ENCODE peak calls at places on chromosomes 1 and 21, in seven cellular contexts. One of them, this sample, is unnamed.

GRCh38 chr1:82387070-82387366 is 586.3 kb downstream of the ADGRL2 start:
- DNase-seq in psoas muscle: no peak
- DNase-seq in cardiac muscle cell: no peak
- DNase-seq in CD8-positive, alpha-beta memory T cell: no peak
- DNase-seq in K562: no peak
- DNase-seq in gastrocnemius medialis: no peak
- DNase-seq in A549: no peak
- DNase-seq in this sample: no peak

GRCh38 chr1:17140279-17140678 is 21.0 kb upstream of the PADI2 start:
- DNase-seq in psoas muscle: no peak
- DNase-seq in cardiac muscle cell: no peak
- DNase-seq in CD8-positive, alpha-beta memory T cell: no peak
- DNase-seq in K562: no peak
- DNase-seq in gastrocnemius medialis: no peak
- DNase-seq in A549: no peak
- DNase-seq in this sample: no peak

GRCh38 chr1:183255073-183255472 is 69.0 kb downstream of the LAMC2 start:
- DNase-seq in psoas muscle: no peak
- DNase-seq in cardiac muscle cell: no peak
- DNase-seq in CD8-positive, alpha-beta memory T cell: no peak
- DNase-seq in K562: no peak
- DNase-seq in gastrocnemius medialis: no peak
- DNase-seq in A549: no peak
- DNase-seq in this sample: no peak

GRCh38 chr1:1013922-1014617 is 773 bp downstream of the ISG15 start:
- DNase-seq in psoas muscle: peak; percentile 60
- DNase-seq in cardiac muscle cell: no peak
- DNase-seq in CD8-positive, alpha-beta memory T cell: peak; percentile 61
- DNase-seq in K562: no peak
- DNase-seq in gastrocnemius medialis: no peak
- DNase-seq in A549: no peak
- DNase-seq in this sample: no peak

GRCh38 chr1:115879977-115880376 is 39.1 kb upstream of the NHLH2 start:
- DNase-seq in psoas muscle: no peak
- DNase-seq in cardiac muscle cell: no peak
- DNase-seq in CD8-positive, alpha-beta memory T cell: no peak
- DNase-seq in K562: peak; percentile 20
- DNase-seq in gastrocnemius medialis: no peak
- DNase-seq in A549: no peak
- DNase-seq in this sample: no peak

GRCh38 chr1:210626341-210626740 is 297.6 kb downstream of the HHAT start:
- DNase-seq in psoas muscle: no peak
- DNase-seq in cardiac muscle cell: no peak
- DNase-seq in CD8-positive, alpha-beta memory T cell: no peak
- DNase-seq in K562: no peak
- DNase-seq in gastrocnemius medialis: no peak
- DNase-seq in A549: no peak
- DNase-seq in this sample: no peak

GRCh38 chr1:76998582-76999189 is 131.4 kb downstream of the ST6GALNAC5 start:
- DNase-seq in psoas muscle: no peak
- DNase-seq in cardiac muscle cell: no peak
- DNase-seq in CD8-positive, alpha-beta memory T cell: no peak
- DNase-seq in K562: no peak
- DNase-seq in gastrocnemius medialis: no peak
- DNase-seq in A549: peak; percentile 36
- DNase-seq in this sample: no peak

GRCh38 chr1:36542962-36543515 is 60.3 kb upstream of the CSF3R start:
- DNase-seq in psoas muscle: no peak
- DNase-seq in cardiac muscle cell: peak; percentile 34
- DNase-seq in CD8-positive, alpha-beta memory T cell: no peak
- DNase-seq in K562: peak; percentile 45
- DNase-seq in gastrocnemius medialis: no peak
- DNase-seq in A549: no peak
- DNase-seq in this sample: no peak

GRCh38 chr1:196608401-196609113 is at the start of gene KCNT2:
- DNase-seq in psoas muscle: peak; percentile 78
- DNase-seq in cardiac muscle cell: peak; percentile 96
- DNase-seq in CD8-positive, alpha-beta memory T cell: no peak
- DNase-seq in K562: peak; percentile 38
- DNase-seq in gastrocnemius medialis: peak; percentile 8
- DNase-seq in A549: peak; percentile 59
- DNase-seq in this sample: peak; percentile 93

GRCh38 chr1:100299521-100300222 is 33.7 kb downstream of the RTCA start:
- DNase-seq in psoas muscle: no peak
- DNase-seq in cardiac muscle cell: no peak
- DNase-seq in CD8-positive, alpha-beta memory T cell: no peak
- DNase-seq in K562: no peak
- DNase-seq in gastrocnemius medialis: no peak
- DNase-seq in A549: no peak
- DNase-seq in this sample: no peak

GRCh38 chr1:211580303-211580687 is 1.3 kb upstream of the SLC30A1 start:
- DNase-seq in psoas muscle: no peak
- DNase-seq in cardiac muscle cell: no peak
- DNase-seq in CD8-positive, alpha-beta memory T cell: no peak
- DNase-seq in K562: no peak
- DNase-seq in gastrocnemius medialis: no peak
- DNase-seq in A549: no peak
- DNase-seq in this sample: no peak

GRCh38 chr1:115507256-115507589 is 134.5 kb upstream of the VANGL1 start:
- DNase-seq in psoas muscle: no peak
- DNase-seq in cardiac muscle cell: peak; percentile 56
- DNase-seq in CD8-positive, alpha-beta memory T cell: no peak
- DNase-seq in K562: peak; percentile 23
- DNase-seq in gastrocnemius medialis: no peak
- DNase-seq in A549: peak; percentile 28
- DNase-seq in this sample: peak; percentile 22

GRCh38 chr21:15192243-15192642 is 127.4 kb upstream of the NRIP1 start:
- DNase-seq in psoas muscle: no peak
- DNase-seq in cardiac muscle cell: no peak
- DNase-seq in CD8-positive, alpha-beta memory T cell: no peak
- DNase-seq in K562: no peak
- DNase-seq in gastrocnemius medialis: peak; percentile 17
- DNase-seq in A549: peak; percentile 71
- DNase-seq in this sample: no peak

GRCh38 chr1:184289825-184290550 is 96.8 kb upstream of the C1orf21 start:
- DNase-seq in psoas muscle: no peak
- DNase-seq in cardiac muscle cell: no peak
- DNase-seq in CD8-positive, alpha-beta memory T cell: no peak
- DNase-seq in K562: peak; percentile 8
- DNase-seq in gastrocnemius medialis: no peak
- DNase-seq in A549: peak; percentile 54
- DNase-seq in this sample: no peak

GRCh38 chr1:160108888-160109662 is 6.5 kb upstream of the ATP1A2 start:
- DNase-seq in psoas muscle: no peak
- DNase-seq in cardiac muscle cell: peak; percentile 63
- DNase-seq in CD8-positive, alpha-beta memory T cell: no peak
- DNase-seq in K562: peak; percentile 65
- DNase-seq in gastrocnemius medialis: no peak
- DNase-seq in A549: peak; percentile 80
- DNase-seq in this sample: no peak

GRCh38 chr1:13764533-13764932 is 64.5 kb downstream of the PRDM2 start:
- DNase-seq in psoas muscle: no peak
- DNase-seq in cardiac muscle cell: no peak
- DNase-seq in CD8-positive, alpha-beta memory T cell: no peak
- DNase-seq in K562: no peak
- DNase-seq in gastrocnemius medialis: no peak
- DNase-seq in A549: no peak
- DNase-seq in this sample: no peak

GRCh38 chr1:13761883-13762282 is 61.9 kb downstream of the PRDM2 start:
- DNase-seq in psoas muscle: no peak
- DNase-seq in cardiac muscle cell: no peak
- DNase-seq in CD8-positive, alpha-beta memory T cell: no peak
- DNase-seq in K562: no peak
- DNase-seq in gastrocnemius medialis: no peak
- DNase-seq in A549: no peak
- DNase-seq in this sample: no peak

GRCh38 chr1:13762642-13763041 is 62.7 kb downstream of the PRDM2 start:
- DNase-seq in psoas muscle: no peak
- DNase-seq in cardiac muscle cell: no peak
- DNase-seq in CD8-positive, alpha-beta memory T cell: no peak
- DNase-seq in K562: no peak
- DNase-seq in gastrocnemius medialis: no peak
- DNase-seq in A549: no peak
- DNase-seq in this sample: no peak

GRCh38 chr1:13763991-13764390 is 64.0 kb downstream of the PRDM2 start:
- DNase-seq in psoas muscle: no peak
- DNase-seq in cardiac muscle cell: no peak
- DNase-seq in CD8-positive, alpha-beta memory T cell: peak; percentile 54
- DNase-seq in K562: no peak
- DNase-seq in gastrocnemius medialis: no peak
- DNase-seq in A549: no peak
- DNase-seq in this sample: no peak

DNA sequence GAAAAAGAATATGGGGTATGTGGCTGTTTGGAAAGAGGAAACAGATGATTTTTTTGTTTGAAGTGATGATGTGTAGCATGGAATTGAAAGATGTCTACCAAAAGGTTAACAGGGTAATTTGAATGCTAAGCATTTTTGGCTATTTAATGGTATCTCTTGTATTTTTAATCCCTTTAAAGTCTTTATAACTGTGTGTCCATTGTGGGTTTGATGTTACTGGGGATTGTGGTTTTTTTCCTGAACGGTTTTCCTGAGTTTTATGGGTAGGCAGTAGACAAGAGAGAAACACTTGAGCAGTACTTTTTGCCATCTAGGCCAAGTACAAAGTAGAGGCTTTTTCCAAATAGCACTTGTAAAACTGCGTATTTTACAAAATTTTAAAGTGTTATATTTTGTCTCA is 63.3 kb downstream of the PRDM2 start:
- DNase-seq in psoas muscle: no peak
- DNase-seq in cardiac muscle cell: no peak
- DNase-seq in CD8-positive, alpha-beta memory T cell: no peak
- DNase-seq in K562: no peak
- DNase-seq in gastrocnemius medialis: no peak
- DNase-seq in A549: no peak
- DNase-seq in this sample: no peak
- H3K4me1 ChIP-seq in psoas muscle: peaks cover 75% of the 10 kb centered on the region
- H3K4me1 ChIP-seq in cardiac muscle cell: peaks cover 16% of the 10 kb centered on the region
- H3K4me1 ChIP-seq in CD8-positive, alpha-beta memory T cell: peaks cover 71% of the 10 kb centered on the region
- H3K4me1 ChIP-seq in K562: peaks cover 18% of the 10 kb centered on the region
- H3K4me1 ChIP-seq in gastrocnemius medialis: peaks cover 74% of the 10 kb centered on the region
- H3K4me1 ChIP-seq in A549: peaks cover 25% of the 10 kb centered on the region
- H3K4me1 ChIP-seq in this sample: peaks cover 17% of the 10 kb centered on the region

GRCh38 chr21:45387506-45387905 is 17.5 kb upstream of the COL18A1 start:
- DNase-seq in psoas muscle: peak; percentile 35
- DNase-seq in cardiac muscle cell: no peak
- DNase-seq in CD8-positive, alpha-beta memory T cell: peak; percentile 9
- DNase-seq in K562: no peak
- DNase-seq in gastrocnemius medialis: no peak
- DNase-seq in A549: no peak
- DNase-seq in this sample: peak; percentile 26

GRCh38 chr21:45384656-45385548 is 20.1 kb upstream of the COL18A1 start:
- DNase-seq in psoas muscle: peak; percentile 42
- DNase-seq in cardiac muscle cell: no peak
- DNase-seq in CD8-positive, alpha-beta memory T cell: peak; percentile 21
- DNase-seq in K562: no peak
- DNase-seq in gastrocnemius medialis: no peak
- DNase-seq in A549: no peak
- DNase-seq in this sample: peak; percentile 19

GRCh38 chr21:45386728-45387371 is 18.1 kb upstream of the COL18A1 start:
- DNase-seq in psoas muscle: peak; percentile 71
- DNase-seq in cardiac muscle cell: no peak
- DNase-seq in CD8-positive, alpha-beta memory T cell: peak; percentile 15
- DNase-seq in K562: peak; percentile 53
- DNase-seq in gastrocnemius medialis: peak; percentile 37
- DNase-seq in A549: peak; percentile 45
- DNase-seq in this sample: peak; percentile 78

GRCh38 chr21:45385549-45386050 is 19.4 kb upstream of the COL18A1 start:
- DNase-seq in psoas muscle: peak; percentile 34
- DNase-seq in cardiac muscle cell: no peak
- DNase-seq in CD8-positive, alpha-beta memory T cell: peak; percentile 31
- DNase-seq in K562: no peak
- DNase-seq in gastrocnemius medialis: no peak
- DNase-seq in A549: no peak
- DNase-seq in this sample: peak; percentile 51

DNA sequence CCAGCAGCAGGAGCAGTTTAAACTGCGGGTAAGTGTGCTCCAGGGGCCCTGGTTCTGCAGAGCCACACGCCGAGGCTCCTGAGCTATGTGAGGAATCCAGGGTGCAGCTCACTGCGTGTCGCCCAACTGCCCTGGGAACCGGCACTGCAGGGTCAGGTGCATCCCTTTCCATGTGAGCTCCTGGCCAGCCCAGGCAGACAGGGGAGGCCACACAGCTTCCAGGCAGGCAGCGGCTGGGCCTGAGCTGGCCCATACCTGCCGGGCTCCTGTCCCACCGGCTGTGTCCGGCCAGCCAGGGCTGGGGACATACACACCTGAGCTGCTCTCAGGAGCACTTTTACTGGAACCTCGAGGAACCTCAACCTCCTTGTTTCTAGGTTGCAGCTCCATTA is 18.6 kb upstream of the COL18A1 start:
- DNase-seq in psoas muscle: peak; percentile 32
- DNase-seq in cardiac muscle cell: no peak
- DNase-seq in CD8-positive, alpha-beta memory T cell: peak; percentile 33
- DNase-seq in K562: no peak
- DNase-seq in gastrocnemius medialis: no peak
- DNase-seq in A549: no peak
- DNase-seq in this sample: peak; percentile 41
- H3K4me3 ChIP-seq in psoas muscle: no peak overlapping the region
- H3K4me3 ChIP-seq in cardiac muscle cell: no peak overlapping the region
- H3K4me3 ChIP-seq in CD8-positive, alpha-beta memory T cell: no peak overlapping the region
- H3K4me3 ChIP-seq in K562: no peak overlapping the region
- H3K4me3 ChIP-seq in gastrocnemius medialis: no peak overlapping the region
- H3K4me3 ChIP-seq in A549: no peak overlapping the region
- H3K4me3 ChIP-seq in this sample: no peak overlapping the region

GRCh38 chr1:234725177-234726132 is 115.5 kb upstream of the IRF2BP2 start:
- DNase-seq in psoas muscle: no peak
- DNase-seq in cardiac muscle cell: no peak
- DNase-seq in CD8-positive, alpha-beta memory T cell: peak; percentile 56
- DNase-seq in K562: peak; percentile 79
- DNase-seq in gastrocnemius medialis: no peak
- DNase-seq in A549: no peak
- DNase-seq in this sample: peak; percentile 59
- H3K4me1 ChIP-seq in psoas muscle: peaks cover 64% of the 10 kb centered on the region
- H3K4me1 ChIP-seq in cardiac muscle cell: peaks cover 69% of the 10 kb centered on the region
- H3K4me1 ChIP-seq in CD8-positive, alpha-beta memory T cell: peaks cover 70% of the 10 kb centered on the region
- H3K4me1 ChIP-seq in K562: peaks cover 91% of the 10 kb centered on the region
- H3K4me1 ChIP-seq in gastrocnemius medialis: peaks cover 78% of the 10 kb centered on the region
- H3K4me1 ChIP-seq in A549: peaks cover 62% of the 10 kb centered on the region
- H3K4me1 ChIP-seq in this sample: peaks cover 39% of the 10 kb centered on the region

DNA sequence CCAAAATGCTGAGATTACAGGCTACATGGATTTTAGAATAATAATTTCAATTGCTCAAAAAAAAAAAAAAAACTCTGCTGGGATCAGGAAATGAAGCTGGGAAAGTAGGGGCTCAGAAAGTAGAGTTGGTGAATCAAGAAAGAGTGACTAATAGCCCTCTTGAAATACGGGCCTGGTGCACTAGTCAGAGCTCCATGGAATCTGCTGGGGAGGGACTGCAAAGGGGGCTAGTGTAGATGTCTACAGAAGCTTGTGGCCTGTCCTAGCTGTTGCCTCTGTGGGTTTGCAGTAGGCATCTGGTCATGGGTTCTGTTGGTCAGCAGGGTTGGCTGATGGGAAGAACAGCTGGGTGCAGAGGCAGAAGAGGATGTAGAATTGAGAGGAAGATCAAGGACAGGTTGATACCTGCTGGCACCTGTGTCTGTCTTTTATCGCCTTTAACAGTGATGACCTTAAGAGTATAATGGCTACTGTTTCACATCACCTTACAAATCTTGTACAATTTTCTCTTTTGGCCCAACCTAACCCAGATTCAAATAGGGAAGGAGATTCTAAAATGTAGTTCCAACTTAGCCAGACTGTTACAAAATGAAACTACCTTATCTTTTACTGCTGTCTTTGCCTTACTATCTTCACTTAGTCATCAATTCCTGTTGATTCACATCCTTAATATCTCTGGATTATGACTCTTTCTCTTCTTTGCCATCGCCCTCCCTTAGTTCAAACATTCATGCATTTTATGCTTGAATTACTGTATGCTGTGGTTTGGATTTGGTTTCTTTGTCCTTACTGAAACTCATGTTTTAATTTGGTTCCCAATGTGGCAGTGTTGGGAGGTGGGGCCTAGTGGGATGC is 126.2 kb downstream of the GIPC2 start:
- DNase-seq in psoas muscle: no peak
- DNase-seq in cardiac muscle cell: no peak
- DNase-seq in CD8-positive, alpha-beta memory T cell: no peak
- DNase-seq in K562: no peak
- DNase-seq in gastrocnemius medialis: no peak
- DNase-seq in A549: no peak
- DNase-seq in this sample: no peak
- H3K4me3 ChIP-seq in psoas muscle: no peak overlapping the region
- H3K4me3 ChIP-seq in cardiac muscle cell: no peak overlapping the region
- H3K4me3 ChIP-seq in CD8-positive, alpha-beta memory T cell: no peak overlapping the region
- H3K4me3 ChIP-seq in K562: no peak overlapping the region
- H3K4me3 ChIP-seq in gastrocnemius medialis: no peak overlapping the region
- H3K4me3 ChIP-seq in A549: no peak overlapping the region
- H3K4me3 ChIP-seq in this sample: no peak overlapping the region